ENCODE peak calls at places on chromosomes 7 and 10, in ten cellular contexts. One of them, this sample, is unnamed.

GRCh38 chr7:155422599-155423336 is 35.2 kb upstream of the EN2 start:
- DNase-seq in GM12865: no peak
- DNase-seq in astrocyte of the spinal cord: no peak
- DNase-seq in mucosa of descending colon: no peak
- DNase-seq in choroid plexus epithelial cell: no peak
- DNase-seq in brain microvascular endothelial cell: no peak
- DNase-seq in GM23338: no peak
- DNase-seq in thoracic aorta: no peak
- DNase-seq in hepatocyte: no peak
- DNase-seq in dorsolateral prefrontal cortex: no peak
- DNase-seq in this sample: no peak

GRCh38 chr7:41027428-41028115 is 675.3 kb downstream of the INHBA start:
- DNase-seq in GM12865: no peak
- DNase-seq in astrocyte of the spinal cord: peak; percentile 96
- DNase-seq in mucosa of descending colon: no peak
- DNase-seq in choroid plexus epithelial cell: peak; percentile 96
- DNase-seq in brain microvascular endothelial cell: peak; percentile 94
- DNase-seq in GM23338: no peak
- DNase-seq in thoracic aorta: no peak
- DNase-seq in hepatocyte: no peak
- DNase-seq in dorsolateral prefrontal cortex: no peak
- DNase-seq in this sample: no peak

GRCh38 chr7:64870656-64871055 is 32.4 kb upstream of the ZNF273 start:
- DNase-seq in GM12865: no peak
- DNase-seq in astrocyte of the spinal cord: no peak
- DNase-seq in mucosa of descending colon: no peak
- DNase-seq in choroid plexus epithelial cell: no peak
- DNase-seq in brain microvascular endothelial cell: no peak
- DNase-seq in GM23338: no peak
- DNase-seq in thoracic aorta: no peak
- DNase-seq in hepatocyte: no peak
- DNase-seq in dorsolateral prefrontal cortex: no peak
- DNase-seq in this sample: no peak

GRCh38 chr10:22002531-22003110 is 909 bp downstream of the DNAJC1 start:
- DNase-seq in GM12865: peak; percentile 43
- DNase-seq in astrocyte of the spinal cord: peak; percentile 65
- DNase-seq in mucosa of descending colon: no peak
- DNase-seq in choroid plexus epithelial cell: peak; percentile 77
- DNase-seq in brain microvascular endothelial cell: peak; percentile 37
- DNase-seq in GM23338: peak; percentile 12
- DNase-seq in thoracic aorta: no peak
- DNase-seq in hepatocyte: peak; percentile 46
- DNase-seq in dorsolateral prefrontal cortex: no peak
- DNase-seq in this sample: peak; percentile 10

GRCh38 chr10:5105626-5106025 is 11.4 kb downstream of the AKR1C3 start:
- DNase-seq in GM12865: no peak
- DNase-seq in astrocyte of the spinal cord: no peak
- DNase-seq in mucosa of descending colon: no peak
- DNase-seq in choroid plexus epithelial cell: no peak
- DNase-seq in brain microvascular endothelial cell: no peak
- DNase-seq in GM23338: no peak
- DNase-seq in thoracic aorta: no peak
- DNase-seq in hepatocyte: no peak
- DNase-seq in dorsolateral prefrontal cortex: no peak
- DNase-seq in this sample: no peak

GRCh38 chr10:102347236-102347828 is 48.2 kb upstream of the NFKB2 start:
- DNase-seq in GM12865: peak; percentile 14
- DNase-seq in astrocyte of the spinal cord: peak; percentile 65
- DNase-seq in mucosa of descending colon: no peak
- DNase-seq in choroid plexus epithelial cell: peak; percentile 66
- DNase-seq in brain microvascular endothelial cell: peak; percentile 36
- DNase-seq in GM23338: peak; percentile 79
- DNase-seq in thoracic aorta: no peak
- DNase-seq in hepatocyte: peak; percentile 52
- DNase-seq in dorsolateral prefrontal cortex: no peak
- DNase-seq in this sample: peak; percentile 82

GRCh38 chr7:155763721-155764431 is 48.4 kb downstream of the SHH start:
- DNase-seq in GM12865: peak; percentile 73
- DNase-seq in astrocyte of the spinal cord: peak; percentile 80
- DNase-seq in mucosa of descending colon: no peak
- DNase-seq in choroid plexus epithelial cell: peak; percentile 96
- DNase-seq in brain microvascular endothelial cell: peak; percentile 84
- DNase-seq in GM23338: no peak
- DNase-seq in thoracic aorta: no peak
- DNase-seq in hepatocyte: peak; percentile 45
- DNase-seq in dorsolateral prefrontal cortex: no peak
- DNase-seq in this sample: no peak

GRCh38 chr10:70952921-70953320 is 64.6 kb upstream of the PCBD1 start:
- DNase-seq in GM12865: no peak
- DNase-seq in astrocyte of the spinal cord: no peak
- DNase-seq in mucosa of descending colon: peak; percentile 2
- DNase-seq in choroid plexus epithelial cell: no peak
- DNase-seq in brain microvascular endothelial cell: no peak
- DNase-seq in GM23338: no peak
- DNase-seq in thoracic aorta: no peak
- DNase-seq in hepatocyte: no peak
- DNase-seq in dorsolateral prefrontal cortex: no peak
- DNase-seq in this sample: no peak

GRCh38 chr10:104913390-104913789 is 272.3 kb downstream of the SORCS3 start:
- DNase-seq in GM12865: no peak
- DNase-seq in astrocyte of the spinal cord: no peak
- DNase-seq in mucosa of descending colon: no peak
- DNase-seq in choroid plexus epithelial cell: no peak
- DNase-seq in brain microvascular endothelial cell: no peak
- DNase-seq in GM23338: no peak
- DNase-seq in thoracic aorta: no peak
- DNase-seq in hepatocyte: no peak
- DNase-seq in dorsolateral prefrontal cortex: no peak
- DNase-seq in this sample: no peak

GRCh38 chr7:147300293-147300692 is 1183.7 kb downstream of the CNTNAP2 start:
- DNase-seq in GM12865: no peak
- DNase-seq in astrocyte of the spinal cord: no peak
- DNase-seq in mucosa of descending colon: no peak
- DNase-seq in choroid plexus epithelial cell: no peak
- DNase-seq in brain microvascular endothelial cell: no peak
- DNase-seq in GM23338: no peak
- DNase-seq in thoracic aorta: no peak
- DNase-seq in hepatocyte: no peak
- DNase-seq in dorsolateral prefrontal cortex: no peak
- DNase-seq in this sample: no peak

GRCh38 chr10:35375091-35375765 is 38.9 kb downstream of the CCNY start:
- DNase-seq in GM12865: no peak
- DNase-seq in astrocyte of the spinal cord: peak; percentile 32
- DNase-seq in mucosa of descending colon: no peak
- DNase-seq in choroid plexus epithelial cell: peak; percentile 52
- DNase-seq in brain microvascular endothelial cell: no peak
- DNase-seq in GM23338: no peak
- DNase-seq in thoracic aorta: no peak
- DNase-seq in hepatocyte: no peak
- DNase-seq in dorsolateral prefrontal cortex: no peak
- DNase-seq in this sample: no peak
- TF ChIP-seq CTCF in GM12865: no peak
- TF ChIP-seq CTCF in astrocyte of the spinal cord: no peak
- TF ChIP-seq CTCF in mucosa of descending colon: no peak
- TF ChIP-seq CTCF in choroid plexus epithelial cell: peak; percentile 26
- TF ChIP-seq CTCF in brain microvascular endothelial cell: peak; percentile 33
- TF ChIP-seq CTCF in GM23338: no peak
- TF ChIP-seq CTCF in thoracic aorta: no peak
- TF ChIP-seq CTCF in hepatocyte: no peak
- TF ChIP-seq CTCF in dorsolateral prefrontal cortex: no peak
- TF ChIP-seq CTCF in this sample: no peak

GRCh38 chr7:139901840-139902370 is 72.8 kb downstream of the TBXAS1 start:
- DNase-seq in GM12865: no peak
- DNase-seq in astrocyte of the spinal cord: no peak
- DNase-seq in mucosa of descending colon: no peak
- DNase-seq in choroid plexus epithelial cell: no peak
- DNase-seq in brain microvascular endothelial cell: no peak
- DNase-seq in GM23338: no peak
- DNase-seq in thoracic aorta: no peak
- DNase-seq in hepatocyte: no peak
- DNase-seq in dorsolateral prefrontal cortex: no peak
- DNase-seq in this sample: no peak

GRCh38 chr7:139902436-139903102 is 73.5 kb downstream of the TBXAS1 start:
- DNase-seq in GM12865: no peak
- DNase-seq in astrocyte of the spinal cord: no peak
- DNase-seq in mucosa of descending colon: no peak
- DNase-seq in choroid plexus epithelial cell: no peak
- DNase-seq in brain microvascular endothelial cell: no peak
- DNase-seq in GM23338: no peak
- DNase-seq in thoracic aorta: no peak
- DNase-seq in hepatocyte: no peak
- DNase-seq in dorsolateral prefrontal cortex: no peak
- DNase-seq in this sample: no peak

GRCh38 chr7:139908792-139909191 is 79.7 kb downstream of the TBXAS1 start:
- DNase-seq in GM12865: no peak
- DNase-seq in astrocyte of the spinal cord: no peak
- DNase-seq in mucosa of descending colon: no peak
- DNase-seq in choroid plexus epithelial cell: no peak
- DNase-seq in brain microvascular endothelial cell: no peak
- DNase-seq in GM23338: no peak
- DNase-seq in thoracic aorta: no peak
- DNase-seq in hepatocyte: no peak
- DNase-seq in dorsolateral prefrontal cortex: no peak
- DNase-seq in this sample: no peak

GRCh38 chr7:139909379-139910050 is 80.5 kb downstream of the TBXAS1 start:
- DNase-seq in GM12865: no peak
- DNase-seq in astrocyte of the spinal cord: peak; percentile 65
- DNase-seq in mucosa of descending colon: no peak
- DNase-seq in choroid plexus epithelial cell: peak; percentile 91
- DNase-seq in brain microvascular endothelial cell: peak; percentile 66
- DNase-seq in GM23338: no peak
- DNase-seq in thoracic aorta: no peak
- DNase-seq in hepatocyte: no peak
- DNase-seq in dorsolateral prefrontal cortex: no peak
- DNase-seq in this sample: no peak

DNA sequence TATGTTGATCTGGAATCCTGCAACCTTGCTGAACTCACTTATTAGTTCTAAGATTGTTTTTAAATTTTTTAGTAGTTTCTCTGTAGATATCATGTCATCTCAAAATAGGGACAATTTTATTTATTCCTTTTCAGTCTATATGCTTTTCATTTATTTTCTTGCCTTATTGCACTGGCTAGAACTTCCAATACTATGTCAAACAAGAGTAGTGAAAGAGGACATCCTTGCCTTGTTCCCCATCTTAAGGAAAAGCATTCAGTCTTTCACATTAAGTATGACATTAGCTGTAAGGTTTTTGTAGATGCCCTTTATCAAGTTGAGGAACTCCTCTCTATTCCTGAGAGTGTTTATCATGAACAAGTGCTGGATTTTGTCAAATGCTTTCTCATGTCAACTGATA is 77.8 kb downstream of the TBXAS1 start:
- DNase-seq in GM12865: no peak
- DNase-seq in astrocyte of the spinal cord: no peak
- DNase-seq in mucosa of descending colon: no peak
- DNase-seq in choroid plexus epithelial cell: no peak
- DNase-seq in brain microvascular endothelial cell: no peak
- DNase-seq in GM23338: no peak
- DNase-seq in thoracic aorta: no peak
- DNase-seq in hepatocyte: no peak
- DNase-seq in dorsolateral prefrontal cortex: no peak
- DNase-seq in this sample: no peak
- H3K4me3 ChIP-seq in GM12865: no peak overlapping the region
- H3K4me3 ChIP-seq in astrocyte of the spinal cord: no peak overlapping the region
- H3K4me3 ChIP-seq in mucosa of descending colon: no peak overlapping the region
- H3K4me3 ChIP-seq in choroid plexus epithelial cell: no peak overlapping the region
- H3K4me3 ChIP-seq in brain microvascular endothelial cell: no peak overlapping the region
- H3K4me3 ChIP-seq in GM23338: no peak overlapping the region
- H3K4me3 ChIP-seq in thoracic aorta: no peak overlapping the region
- H3K4me3 ChIP-seq in hepatocyte: no peak overlapping the region
- H3K4me3 ChIP-seq in dorsolateral prefrontal cortex: no peak overlapping the region
- H3K4me3 ChIP-seq in this sample: no peak overlapping the region

GRCh38 chr7:84188811-84189405 is 5.7 kb downstream of the SEMA3A start:
- DNase-seq in GM12865: no peak
- DNase-seq in astrocyte of the spinal cord: peak; percentile 49
- DNase-seq in mucosa of descending colon: no peak
- DNase-seq in choroid plexus epithelial cell: peak; percentile 64
- DNase-seq in brain microvascular endothelial cell: no peak
- DNase-seq in GM23338: no peak
- DNase-seq in thoracic aorta: no peak
- DNase-seq in hepatocyte: no peak
- DNase-seq in dorsolateral prefrontal cortex: no peak
- DNase-seq in this sample: no peak
- TF ChIP-seq CTCF in GM12865: peak; percentile 5
- TF ChIP-seq CTCF in astrocyte of the spinal cord: peak; percentile 52
- TF ChIP-seq CTCF in mucosa of descending colon: no peak
- TF ChIP-seq CTCF in choroid plexus epithelial cell: peak; percentile 64
- TF ChIP-seq CTCF in brain microvascular endothelial cell: peak; percentile 49
- TF ChIP-seq CTCF in GM23338: peak; percentile 61
- TF ChIP-seq CTCF in thoracic aorta: no peak
- TF ChIP-seq CTCF in hepatocyte: peak; percentile 54
- TF ChIP-seq CTCF in dorsolateral prefrontal cortex: peak; percentile 63
- TF ChIP-seq CTCF in this sample: peak; percentile 59

DNA sequence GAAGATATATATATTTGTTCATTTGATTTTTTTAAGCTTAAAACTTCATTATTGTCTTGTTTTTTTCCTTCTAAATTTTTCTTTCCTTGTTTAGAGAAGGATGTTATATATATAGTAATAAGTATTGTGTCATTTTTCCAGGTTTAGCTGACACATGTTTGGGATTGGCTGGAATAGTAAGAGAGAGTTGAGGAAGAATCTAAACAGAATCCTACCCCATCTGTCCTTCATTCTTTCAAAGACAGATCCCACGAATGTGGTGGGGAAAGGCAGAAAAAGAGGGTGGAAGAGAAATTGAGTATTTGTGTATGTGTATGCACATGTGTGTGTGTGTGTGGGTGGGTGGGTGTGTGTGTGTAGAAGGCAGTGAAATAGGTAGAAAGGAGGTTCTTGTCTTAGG is 132.4 kb downstream of the SVIL start:
- DNase-seq in GM12865: no peak
- DNase-seq in astrocyte of the spinal cord: no peak
- DNase-seq in mucosa of descending colon: no peak
- DNase-seq in choroid plexus epithelial cell: no peak
- DNase-seq in brain microvascular endothelial cell: no peak
- DNase-seq in GM23338: no peak
- DNase-seq in thoracic aorta: no peak
- DNase-seq in hepatocyte: no peak
- DNase-seq in dorsolateral prefrontal cortex: no peak
- DNase-seq in this sample: no peak
- H3K4me3 ChIP-seq in GM12865: no peak overlapping the region
- H3K4me3 ChIP-seq in astrocyte of the spinal cord: no peak overlapping the region
- H3K4me3 ChIP-seq in mucosa of descending colon: no peak overlapping the region
- H3K4me3 ChIP-seq in choroid plexus epithelial cell: no peak overlapping the region
- H3K4me3 ChIP-seq in brain microvascular endothelial cell: no peak overlapping the region
- H3K4me3 ChIP-seq in GM23338: no peak overlapping the region
- H3K4me3 ChIP-seq in thoracic aorta: no peak overlapping the region
- H3K4me3 ChIP-seq in hepatocyte: no peak overlapping the region
- H3K4me3 ChIP-seq in dorsolateral prefrontal cortex: no peak overlapping the region
- H3K4me3 ChIP-seq in this sample: no peak overlapping the region

This sample was measured in neural progenitor cell.